ENCODE peak calls at places on chromosomes 16 and 17, in six cellular contexts. A is Calu3, R is colonic mucosa, L is left ventricle myocardium inferior, Q is pancreas, I is GM06990. J is an unnamed sample.

GRCh38 chr17:1958134-1958881 is 66.8 kb downstream of the RTN4RL1 start:
- DNase-seq in A (no peak), R (no peak), L (no peak), Q (no peak), I (no peak), J (no peak)

GRCh38 chr16:25897677-25898076 is 205.9 kb downstream of the HS3ST4 start:
- DNase-seq in A (no peak), R (no peak), L (no peak), Q (no peak), I (peak), J (no peak)

GRCh38 chr16:83722501-83723183 is 85.1 kb upstream of the HSBP1 start:
- DNase-seq in A (no peak), R (no peak), L (no peak), Q (no peak), I (no peak), J (no peak)

GRCh38 chr17:77503916-77504651 is 363.3 kb downstream of the SEC14L1 start:
- DNase-seq in A (no peak), R (no peak), L (no peak), Q (peak), I (peak), J (no peak)

GRCh38 chr16:81752225-81752875 is 26.7 kb upstream of the PLCG2 start:
- DNase-seq in A (no peak), R (peak), L (peak), Q (peak), I (peak), J (no peak)

GRCh38 chr16:55368205-55368604 is 44.2 kb downstream of the IRX6 start:
- DNase-seq in A (no peak), R (no peak), L (no peak), Q (no peak), I (no peak), J (no peak)

GRCh38 chr17:38869647-38870258 is at the start of gene LASP1:
- DNase-seq in A (peak), R (peak), L (peak), Q (peak), I (peak), J (peak)

GRCh38 chr17:37388266-37388665 is 12.5 kb downstream of the C17orf78 start:
- DNase-seq in A (no peak), R (no peak), L (no peak), Q (no peak), I (no peak), J (no peak)

GRCh38 chr16:4208529-4208835 is 33.4 kb downstream of the SRL start:
- DNase-seq in A (no peak), R (no peak), L (no peak), Q (no peak), I (no peak), J (no peak)

DNA sequence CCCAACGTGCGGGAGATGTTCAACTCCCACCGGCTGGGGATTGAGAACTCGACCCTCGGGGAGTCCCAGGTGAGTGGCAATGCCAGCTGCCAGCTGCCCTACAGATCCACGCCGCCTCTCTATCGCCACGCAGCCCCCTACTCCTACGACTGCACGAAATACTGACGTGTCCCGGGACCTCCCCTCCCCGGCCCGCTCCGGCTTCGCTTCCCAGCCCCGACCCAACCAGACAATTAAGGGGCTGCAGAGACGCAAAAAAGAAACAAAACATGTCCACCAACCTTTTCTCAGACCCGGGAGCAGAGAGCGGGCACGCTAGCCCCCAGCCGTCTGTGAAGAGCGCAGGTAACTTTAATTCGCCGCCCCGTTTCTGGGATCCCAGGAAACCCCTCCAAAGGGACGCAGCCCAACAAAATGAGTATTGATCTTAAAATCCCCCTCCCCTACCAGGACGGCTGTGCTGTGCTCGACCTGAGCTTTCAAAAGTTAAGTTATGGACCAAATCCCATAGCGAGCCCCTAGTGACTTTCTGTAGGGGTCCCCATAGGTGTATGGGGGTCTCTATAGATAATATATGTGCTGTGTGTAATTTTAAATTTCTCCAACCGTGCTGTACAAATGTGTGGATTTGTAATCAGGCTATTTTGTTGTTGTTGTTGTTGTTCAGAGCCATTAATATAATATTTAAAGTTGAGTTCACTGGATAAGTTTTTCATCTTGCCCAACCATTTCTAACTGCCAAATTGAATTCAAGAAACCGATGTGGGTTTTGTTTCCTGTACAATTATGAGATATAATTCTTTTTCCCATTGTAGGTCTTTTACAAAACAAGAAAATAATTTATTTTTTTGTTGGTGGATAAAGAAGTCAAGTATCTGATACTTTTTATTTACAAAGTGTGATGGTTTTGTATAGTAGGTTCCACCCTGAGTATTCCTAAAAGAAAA is 2.3 kb downstream of the FOXC2 start:
- DNase-seq in A (no peak), R (no peak), L (no peak), Q (no peak), I (no peak), J (no peak)
- TF ChIP-seq CTCF in A (no peak), R (no peak), L (no peak), Q (no peak), I (no peak), J (no peak)

DNA sequence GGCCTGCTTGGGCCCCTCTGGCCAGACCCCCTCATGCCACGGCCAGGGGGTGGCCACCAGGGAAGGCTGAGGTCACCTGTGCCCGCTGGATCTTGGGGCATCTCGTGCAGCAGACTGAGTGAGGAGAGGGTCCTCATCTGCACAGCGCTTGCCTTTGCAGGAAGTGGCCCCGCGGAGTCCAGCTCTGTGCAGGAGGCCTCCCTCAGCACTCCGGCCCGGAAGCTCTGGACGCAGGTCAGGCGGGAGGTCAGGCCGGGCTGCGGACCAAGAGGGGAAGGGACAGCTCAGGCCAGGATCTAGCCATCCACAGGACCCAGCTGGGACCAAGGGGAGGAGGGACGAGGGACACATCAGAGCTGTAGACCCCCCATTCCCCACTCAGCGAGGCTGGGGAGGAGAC is 72.4 kb downstream of the LITAF start:
- DNase-seq in A (no peak), R (no peak), L (no peak), Q (no peak), I (no peak), J (no peak)
- TF ChIP-seq CTCF in A (no peak), R (no peak), L (no peak), Q (no peak), I (no peak), J (no peak)

GRCh38 chr16:66549284-66550131 is at the start of gene TK2:
- DNase-seq in A (peak), R (peak), L (peak), Q (peak), I (peak), J (peak)
- TF ChIP-seq CTCF in A (no peak), R (no peak), L (peak), Q (no peak), I (peak), J (peak)

DNA sequence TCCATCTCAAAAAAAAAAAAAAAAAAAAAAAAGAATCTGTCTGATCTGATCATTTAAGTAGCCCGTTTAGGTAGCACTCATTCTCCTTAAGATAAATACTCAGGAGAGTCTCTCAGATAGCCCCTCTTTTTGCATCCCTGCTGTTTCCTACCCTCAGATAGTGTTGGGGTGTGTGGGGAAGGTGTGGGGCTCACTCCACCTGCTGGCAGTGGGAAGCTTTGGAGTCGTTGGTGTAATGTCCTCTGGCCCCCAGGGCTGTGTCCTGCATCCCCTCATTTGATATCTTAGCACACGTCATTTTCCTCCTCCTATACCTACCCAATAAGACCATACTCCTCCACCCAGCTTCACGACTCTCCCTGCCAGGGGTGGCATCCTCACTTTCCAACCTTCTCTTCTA is 20.5 kb upstream of the MYH10 start:
- DNase-seq in A (no peak), R (no peak), L (no peak), Q (no peak), I (no peak), J (no peak)
- TF ChIP-seq CTCF in A (no peak), R (no peak), L (peak), Q (no peak), I (peak), J (peak)

DNA sequence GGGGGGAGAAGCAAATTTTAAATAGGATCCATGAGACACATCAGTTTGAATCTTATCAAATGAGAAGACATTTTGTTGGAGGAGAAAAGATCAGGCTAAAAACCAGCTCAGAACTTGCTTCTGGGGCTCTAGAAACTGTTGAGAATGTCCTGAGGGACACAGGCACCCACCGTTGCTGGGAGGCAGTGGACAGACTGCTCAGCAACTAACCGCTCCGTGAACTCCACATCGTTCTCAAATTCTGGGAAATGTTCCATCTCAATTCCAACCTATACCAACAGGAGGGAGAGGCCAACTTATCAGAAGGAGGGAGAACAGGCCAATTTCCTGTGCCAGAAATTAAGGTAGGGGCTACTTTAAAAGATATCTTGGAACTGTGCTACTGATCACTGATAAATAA is 8.4 kb downstream of the TAT start:
- DNase-seq in A (no peak), R (no peak), L (no peak), Q (no peak), I (no peak), J (no peak)
- TF ChIP-seq CTCF in A (no peak), R (no peak), L (no peak), Q (no peak), I (no peak), J (no peak)

GRCh38 chr17:4616456-4616855 is 25.0 kb downstream of the ALOX15 start:
- DNase-seq in A (no peak), R (no peak), L (no peak), Q (no peak), I (no peak), J (no peak)

GRCh38 chr17:4620531-4621101 is 20.9 kb downstream of the ALOX15 start:
- DNase-seq in A (no peak), R (no peak), L (no peak), Q (no peak), I (no peak), J (no peak)

GRCh38 chr17:4622375-4622774 is 19.1 kb downstream of the ALOX15 start:
- DNase-seq in A (no peak), R (no peak), L (no peak), Q (no peak), I (no peak), J (no peak)

GRCh38 chr17:4617590-4618356 is 23.7 kb downstream of the ALOX15 start:
- DNase-seq in A (no peak), R (no peak), L (no peak), Q (no peak), I (no peak), J (no peak)

GRCh38 chr17:4617090-4617489 is 24.4 kb downstream of the ALOX15 start:
- DNase-seq in A (no peak), R (no peak), L (no peak), Q (no peak), I (no peak), J (no peak)
- TF ChIP-seq CTCF in A (no peak), R (no peak), L (no peak), Q (no peak), I (no peak), J (no peak)

DNA sequence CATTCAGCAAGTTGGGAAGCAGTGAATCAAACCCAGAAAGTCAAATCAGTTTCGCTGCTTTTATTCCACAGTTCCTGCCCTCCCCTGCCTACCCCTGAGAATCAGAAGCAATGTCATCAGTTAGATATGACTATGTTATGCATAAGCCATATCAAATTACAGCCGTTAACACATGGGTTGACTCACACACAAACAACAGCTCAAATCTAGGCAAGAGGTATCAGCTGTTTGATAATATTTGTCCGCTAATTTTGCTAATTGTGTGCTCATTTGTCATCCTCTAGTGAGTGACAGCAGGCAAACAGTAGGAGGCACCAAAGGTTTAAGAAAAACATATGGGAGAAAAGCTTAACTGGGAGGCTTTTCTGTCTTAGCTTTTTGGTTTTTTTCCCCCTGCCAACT is 327.4 kb upstream of the CCL2 start:
- DNase-seq in A (no peak), R (no peak), L (no peak), Q (no peak), I (no peak), J (no peak)
- TF ChIP-seq CTCF in A (no peak), R (no peak), L (peak), Q (no peak), I (peak), J (peak)

GRCh38 chr17:57255776-57256681 is at the start of gene MSI2:
- DNase-seq in A (peak), R (peak), L (peak), Q (peak), I (peak), J (peak)
- TF ChIP-seq CTCF in A (no peak), R (no peak), L (no peak), Q (no peak), I (no peak), J (no peak)

DNA sequence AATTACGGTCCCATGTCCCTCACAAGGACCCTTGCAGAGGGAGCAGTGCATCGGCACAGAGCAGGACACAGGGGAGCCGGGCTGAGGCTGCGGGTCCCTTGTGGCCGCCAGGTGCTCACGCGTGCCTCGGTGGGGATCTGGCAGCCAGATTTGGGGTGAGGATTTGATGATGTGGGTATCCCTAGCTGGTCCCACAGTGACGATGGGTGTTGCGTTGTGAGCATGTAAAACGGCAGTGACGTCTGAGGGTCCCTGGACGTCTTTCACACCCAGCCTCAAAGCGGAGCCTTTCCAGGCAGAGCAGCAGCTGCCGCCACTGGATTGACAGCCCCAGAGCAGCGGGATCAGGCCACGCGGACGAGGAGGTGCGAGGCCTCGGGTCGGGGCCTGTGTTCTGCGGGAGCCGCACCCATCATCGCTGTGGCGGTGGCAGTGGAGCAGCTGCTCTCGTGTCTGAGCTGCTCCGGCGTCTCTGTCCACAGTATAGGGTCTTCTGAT is 54.6 kb downstream of the WDR45B start:
- DNase-seq in A (no peak), R (no peak), L (no peak), Q (no peak), I (no peak), J (no peak)
- TF ChIP-seq CTCF in A (no peak), R (no peak), L (no peak), Q (no peak), I (no peak), J (no peak)